ENCODE peak calls at places on chromosomes 16 and 17, in four cellular contexts. Z is keratinocyte, X is SK-N-SH, U is substantia nigra. L is an unnamed sample.

GRCh38 chr16:51877686-51878085 is 669.3 kb downstream of the TOX3 start:
- DNase-seq in X (no peak), U (no peak), Z (no peak), L (no peak)

GRCh38 chr16:26983426-26983825 is 83.3 kb upstream of the C16orf82 start:
- DNase-seq in U (no peak), X (no peak), Z (no peak), L (no peak)

GRCh38 chr17:70896843-70897242 is 727.5 kb downstream of the KCNJ2 start:
- DNase-seq in U (no peak), X (no peak), Z (no peak), L (peak; percentile 55)

GRCh38 chr16:28878083-28878926 is at the start of gene ATP2A1:
- DNase-seq in U (no peak), Z (no peak), X (no peak), L (peak; percentile 54)

GRCh38 chr16:66425651-66426050 is 1.4 kb upstream of the BEAN1 start:
- DNase-seq in Z (no peak), U (no peak), X (no peak), L (peak; percentile 69)

GRCh38 chr17:79645777-79646088 is 34.9 kb upstream of the RBFOX3 start:
- DNase-seq in Z (no peak), X (no peak), U (no peak), L (no peak)

GRCh38 chr17:3669085-3669347 is 404 bp downstream of the EMC6 start:
- DNase-seq in X (no peak), U (no peak), Z (no peak), L (no peak)

GRCh38 chr16:27698266-27698665 is 148.3 kb downstream of the KATNIP start:
- DNase-seq in U (no peak), Z (no peak), X (no peak), L (no peak)

GRCh38 chr16:69188716-69189115 is 1.8 kb downstream of the SNTB2 start:
- DNase-seq in X (no peak), Z (no peak), U (no peak), L (peak; percentile 90)

GRCh38 chr17:13346996-13347762 is 254.6 kb downstream of the HS3ST3A1 start:
- DNase-seq in U (no peak), Z (peak; percentile 93), X (no peak), L (no peak)

GRCh38 chr17:38338053-38338452 is 5.7 kb downstream of the GPR179 start:
- DNase-seq in Z (no peak), X (no peak), U (no peak), L (no peak)

GRCh38 chr16:89093602-89094251 is at the start of gene ACSF3:
- DNase-seq in U (peak; percentile 22), X (peak; percentile 95), Z (no peak), L (peak; percentile 99)

GRCh38 chr16:9225527-9226316 is 134.3 kb downstream of the HAPSTR1 start:
- DNase-seq in X (peak; percentile 30), U (no peak), Z (no peak), L (no peak)

GRCh38 chr16:4136229-4136813 is 20.1 kb upstream of the ADCY9 start:
- DNase-seq in X (no peak), Z (peak; percentile 88), U (no peak), L (no peak)

GRCh38 chr17:78130439-78131101 is at the start of gene TMC8:
- DNase-seq in Z (no peak), X (peak; percentile 56), U (no peak), L (peak; percentile 91)

GRCh38 chr17:74972973-74973328 is 392 bp upstream of the HID1 start:
- DNase-seq in U (no peak), Z (no peak), X (no peak), L (peak; percentile 88)
- H3K27ac ChIP-seq in U (peak overlapping the region; percentile 97), Z (no peak overlapping the region), X (no peak overlapping the region), L (no peak overlapping the region)

DNA sequence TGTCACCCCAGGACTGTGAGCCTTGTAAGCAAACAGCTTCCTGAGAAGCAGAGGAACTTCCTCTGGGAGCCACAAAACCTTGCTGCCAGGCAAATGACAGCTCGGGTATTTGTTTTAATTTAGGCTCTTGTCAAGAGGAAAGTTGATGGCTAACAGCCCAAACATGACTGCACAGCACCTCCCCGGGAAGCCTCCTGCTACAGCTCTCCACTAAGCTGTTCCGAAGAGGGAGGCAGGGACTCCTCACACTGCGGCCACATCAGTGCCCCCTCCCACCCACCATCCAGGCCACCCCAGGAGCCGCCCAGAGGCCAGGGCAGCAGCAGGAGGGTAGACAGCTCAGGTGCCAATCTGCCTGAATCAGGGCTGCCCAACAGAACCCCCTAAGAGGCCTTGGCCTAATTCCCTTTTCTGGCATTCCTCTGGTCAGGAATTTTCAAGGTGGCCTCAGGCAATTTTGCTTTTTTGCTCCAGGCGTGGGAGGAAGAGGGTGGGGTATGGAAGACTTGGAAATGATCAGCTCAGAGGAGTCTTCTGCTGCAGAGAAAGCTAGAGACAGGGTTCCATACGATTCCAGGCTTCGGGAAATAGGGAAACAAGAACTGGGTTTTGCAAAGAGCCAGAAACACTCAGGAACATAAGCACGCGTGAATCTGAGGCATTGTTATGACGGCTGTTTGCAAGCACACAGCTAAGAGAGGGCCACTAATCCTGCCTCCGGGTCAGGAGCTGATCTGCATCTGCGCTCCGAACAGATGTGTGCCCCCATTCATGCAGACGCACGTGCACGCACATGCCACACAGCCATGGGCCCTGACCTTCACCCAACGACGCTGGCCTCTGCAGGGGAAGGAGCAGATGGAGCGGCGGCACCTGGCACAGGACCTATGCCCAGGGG is 2.4 kb downstream of the ABR start:
- DNase-seq in U (no peak), X (peak; percentile 64), Z (no peak), L (peak; percentile 91)
- H3K27ac ChIP-seq in U (no peak overlapping the region), X (peak overlapping the region; percentile 14), Z (no peak overlapping the region), L (no peak overlapping the region)

GRCh38 chr17:7502987-7503386 is 18.8 kb downstream of the POLR2A start:
- DNase-seq in Z (no peak), U (no peak), X (no peak), L (no peak)
- H3K27ac ChIP-seq in Z (no peak overlapping the region), U (no peak overlapping the region), X (no peak overlapping the region), L (no peak overlapping the region)

GRCh38 chr17:62628845-62629555 is 1.5 kb downstream of the MRC2 start:
- DNase-seq in Z (no peak), U (no peak), X (peak; percentile 90), L (peak; percentile 93)
- H3K27ac ChIP-seq in Z (peak overlapping the region; percentile 40), U (no peak overlapping the region), X (peak overlapping the region; percentile 95), L (peak overlapping the region; percentile 92)

DNA sequence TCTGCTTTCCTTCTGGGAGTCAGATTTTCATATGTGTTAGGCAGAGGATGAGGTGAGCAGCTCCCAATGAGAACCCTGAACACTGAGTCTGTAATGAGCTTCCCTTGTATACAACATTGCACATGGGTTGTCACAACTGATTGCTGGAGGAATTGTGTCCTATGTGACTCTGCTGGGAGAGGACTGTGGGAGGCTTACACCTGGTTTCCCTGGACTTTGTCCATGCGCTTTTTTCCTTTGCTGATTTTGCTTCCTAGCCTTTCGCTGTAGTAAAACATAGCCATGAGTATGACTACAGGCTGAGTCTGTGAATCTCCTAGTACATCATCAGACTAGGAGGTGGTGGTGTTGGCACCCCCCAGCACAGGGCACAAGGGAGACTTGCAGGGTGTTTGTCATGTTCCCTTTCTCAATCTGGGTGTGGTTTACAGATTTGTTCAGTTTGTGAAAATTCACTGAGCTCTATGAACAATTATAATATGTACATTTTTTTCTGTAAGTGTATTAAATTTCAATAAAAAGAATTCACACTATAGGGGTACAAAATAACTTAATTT is 1.7 kb upstream of the PLK1 start:
- DNase-seq in Z (no peak), U (no peak), X (no peak), L (peak; percentile 57)
- H3K27ac ChIP-seq in Z (no peak overlapping the region), U (no peak overlapping the region), X (no peak overlapping the region), L (peak overlapping the region; percentile 87)